ENCODE peak calls at places on chromosomes 1 and 21, in six cellular contexts. X is kidney epithelial cell, L is activated B cell treated with CpG ODN at 0.5 μM for 24 hours, P is HS-27A, N is T-helper 2 cell, R is GM04504. Y is an unnamed sample.

GRCh38 chr21:33801424-33802405 is 113.9 kb downstream of the ATP5PO start:
- DNase-seq in X (peak), L (no peak), P (no peak), N (peak), R (peak), Y (peak)

GRCh38 chr1:172107261-172107820 is 266.0 kb downstream of the DNM3 start:
- DNase-seq in X (no peak), L (no peak), P (no peak), N (no peak), R (no peak), Y (no peak)

GRCh38 chr1:10530281-10530740 is 55.6 kb downstream of the PEX14 start:
- DNase-seq in X (no peak), L (no peak), P (peak), N (no peak), R (no peak), Y (no peak)

GRCh38 chr1:119482517-119483425 is 24.2 kb upstream of the HSD3B1 start:
- DNase-seq in X (no peak), L (no peak), P (no peak), N (no peak), R (no peak), Y (no peak)

GRCh38 chr1:62790716-62791115 is 6.8 kb downstream of the ATG4C start:
- DNase-seq in X (no peak), L (no peak), P (no peak), N (no peak), R (no peak), Y (no peak)

GRCh38 chr1:156797212-156797871 is 19.3 kb downstream of the SH2D2A start:
- DNase-seq in X (no peak), L (no peak), P (peak), N (peak), R (no peak), Y (peak)

GRCh38 chr1:198151688-198152087 is 5.1 kb upstream of the NEK7 start:
- DNase-seq in X (no peak), L (no peak), P (no peak), N (no peak), R (no peak), Y (no peak)

GRCh38 chr1:23424171-23424959 is at the start of gene TCEA3:
- DNase-seq in X (no peak), L (no peak), P (no peak), N (no peak), R (no peak), Y (no peak)

GRCh38 chr1:233097546-233098254 is 147.3 kb downstream of the NTPCR start:
- DNase-seq in X (no peak), L (no peak), P (no peak), N (peak), R (no peak), Y (no peak)

GRCh38 chr21:29943885-29944284 is 4.1 kb upstream of the GRIK1 start:
- DNase-seq in X (no peak), L (no peak), P (no peak), N (no peak), R (no peak), Y (no peak)

GRCh38 chr1:225343618-225344017 is 84.2 kb downstream of the LBR start:
- DNase-seq in X (no peak), L (no peak), P (no peak), N (peak), R (no peak), Y (no peak)

GRCh38 chr1:52707927-52708655 is 9.9 kb upstream of the COA7 start:
- DNase-seq in X (no peak), L (no peak), P (peak), N (no peak), R (peak), Y (no peak)

GRCh38 chr1:21815724-21816311 is 3.8 kb downstream of the LDLRAD2 start:
- DNase-seq in X (no peak), L (no peak), P (no peak), N (no peak), R (no peak), Y (no peak)

GRCh38 chr1:15425521-15425920 is 12.7 kb upstream of the CTRC start:
- DNase-seq in X (no peak), L (no peak), P (no peak), N (no peak), R (no peak), Y (no peak)

GRCh38 chr21:37430184-37430821 is 63.7 kb downstream of the DYRK1A start:
- DNase-seq in X (no peak), L (no peak), P (no peak), N (no peak), R (no peak), Y (peak)

GRCh38 chr21:32386195-32386870 is 6.5 kb downstream of the URB1 start:
- DNase-seq in X (no peak), L (no peak), P (no peak), N (no peak), R (no peak), Y (no peak)

GRCh38 chr1:8061673-8062386 is 35.7 kb upstream of the ERRFI1 start:
- DNase-seq in X (no peak), L (no peak), P (no peak), N (no peak), R (no peak), Y (no peak)

GRCh38 chr1:154821083-154821482 is 49.0 kb downstream of the KCNN3 start:
- DNase-seq in X (no peak), L (no peak), P (no peak), N (no peak), R (no peak), Y (no peak)

GRCh38 chr1:59204001-59204400 is 92.9 kb upstream of the FGGY start:
- DNase-seq in X (no peak), L (no peak), P (no peak), N (no peak), R (no peak), Y (no peak)

GRCh38 chr21:42338730-42339715 is 11.8 kb downstream of the TFF2 start:
- DNase-seq in X (no peak), L (no peak), P (no peak), N (peak), R (no peak), Y (no peak)

GRCh38 chr1:197180252-197180878 is 33.9 kb upstream of the ASPM start:
- DNase-seq in X (no peak), L (no peak), P (no peak), N (peak), R (peak), Y (no peak)

GRCh38 chr1:169795687-169796086 is 980 bp upstream of the METTL18 start:
- DNase-seq in X (no peak), L (no peak), P (no peak), N (peak), R (no peak), Y (peak)

GRCh38 chr21:28336299-28336698 is 656.4 kb downstream of the LTN1 start:
- DNase-seq in X (peak), L (no peak), P (peak), N (peak), R (peak), Y (no peak)

GRCh38 chr1:23966973-23967493 is 7.4 kb downstream of the PNRC2 start:
- DNase-seq in X (no peak), L (no peak), P (no peak), N (no peak), R (no peak), Y (no peak)

GRCh38 chr1:172581273-172581672 is 48.3 kb downstream of the SUCO start:
- DNase-seq in X (no peak), L (no peak), P (no peak), N (no peak), R (no peak), Y (no peak)

GRCh38 chr1:2322593-2323295 is 68.6 kb downstream of the MORN1 start:
- DNase-seq in X (no peak), L (no peak), P (no peak), N (no peak), R (no peak), Y (no peak)

GRCh38 chr1:38858833-38859560 is 575 bp downstream of the RRAGC start:
- DNase-seq in X (peak), L (peak), P (peak), N (peak), R (peak), Y (peak)

GRCh38 chr1:185464788-185465187 is 147.7 kb upstream of the IVNS1ABP start:
- DNase-seq in X (no peak), L (no peak), P (no peak), N (no peak), R (no peak), Y (no peak)

GRCh38 chr1:40318476-40318875 is 1.4 kb upstream of the COL9A2 start:
- DNase-seq in X (no peak), L (no peak), P (no peak), N (no peak), R (no peak), Y (no peak)

GRCh38 chr21:43984905-43985689 is 27.0 kb upstream of the TRAPPC10 start:
- DNase-seq in X (no peak), L (no peak), P (no peak), N (peak), R (no peak), Y (peak)

Y was measured in DND-41.